ENCODE peak calls at places on chromosome 3, in five cellular contexts. S is osteocyte, X is breast epithelium, K is transverse colon, T is fibroblast of lung. V is an unnamed sample.

GRCh38 chr3:28951773-28952556 is 328.9 kb upstream of the RBMS3 start:
- DNase-seq in S (no peak), X (no peak), K (no peak), T (no peak), V (no peak)

GRCh38 chr3:46881819-46882376 is 4.4 kb downstream of the PTH1R start:
- DNase-seq in S (no peak), X (no peak), K (peak; percentile 19), T (peak; percentile 11), V (no peak)

GRCh38 chr3:126469479-126469878 is 6.2 kb downstream of the ZXDC start:
- DNase-seq in S (no peak), X (no peak), K (no peak), T (no peak), V (no peak)

GRCh38 chr3:16474304-16474703 is 39.2 kb downstream of the RFTN1 start:
- DNase-seq in S (no peak), X (no peak), K (no peak), T (peak; percentile 38), V (peak; percentile 47)

GRCh38 chr3:153151037-153151436 is 11.0 kb upstream of the RAP2B start:
- DNase-seq in S (no peak), X (no peak), K (no peak), T (no peak), V (no peak)

GRCh38 chr3:118932822-118933558 is 101.7 kb downstream of the IGSF11 start:
- DNase-seq in S (no peak), X (no peak), K (no peak), T (no peak), V (no peak)

GRCh38 chr3:46882377-46883015 is 5.0 kb downstream of the PTH1R start:
- DNase-seq in S (no peak), X (no peak), K (no peak), T (peak; percentile 52), V (peak; percentile 26)

GRCh38 chr3:4722103-4722502 is 229.0 kb downstream of the ITPR1 start:
- DNase-seq in S (no peak), X (no peak), K (peak; percentile 57), T (peak; percentile 65), V (peak; percentile 81)

GRCh38 chr3:186966406-186966805 is 36.1 kb downstream of the ST6GAL1 start:
- DNase-seq in S (no peak), X (no peak), K (no peak), T (no peak), V (no peak)

GRCh38 chr3:22284559-22284958 is 533.5 kb upstream of the ZNF385D start:
- DNase-seq in S (no peak), X (no peak), K (no peak), T (peak; percentile 63), V (peak; percentile 44)

GRCh38 chr3:51397389-51397788 is 6.3 kb downstream of the RBM15B start:
- DNase-seq in S (no peak), X (no peak), K (no peak), T (no peak), V (no peak)

GRCh38 chr3:49723301-49723630 is 485 bp downstream of the GMPPB start:
- DNase-seq in S (no peak), X (peak; percentile 67), K (peak; percentile 88), T (peak; percentile 21), V (no peak)

GRCh38 chr3:155517907-155518306 is 224.4 kb upstream of the STRIT1 start:
- DNase-seq in S (no peak), X (no peak), K (no peak), T (no peak), V (no peak)

GRCh38 chr3:47573190-47574172 is 5.2 kb downstream of the CSPG5 start:
- DNase-seq in S (no peak), X (no peak), K (no peak), T (no peak), V (no peak)

GRCh38 chr3:121970047-121970446 is 52.0 kb downstream of the ILDR1 start:
- DNase-seq in S (no peak), X (no peak), K (no peak), T (no peak), V (no peak)

GRCh38 chr3:85193565-85193964 is 234.8 kb downstream of the CADM2 start:
- DNase-seq in S (no peak), X (no peak), K (no peak), T (no peak), V (no peak)

GRCh38 chr3:30131171-30131570 is 475.2 kb upstream of the TGFBR2 start:
- DNase-seq in S (no peak), X (no peak), K (no peak), T (no peak), V (no peak)

GRCh38 chr3:46228259-46229222 is 13.7 kb upstream of the CCR3 start:
- DNase-seq in S (no peak), X (no peak), K (no peak), T (peak; percentile 79), V (no peak)

GRCh38 chr3:119559441-119559963 is at the start of gene CD80:
- DNase-seq in S (no peak), X (no peak), K (peak; percentile 77), T (peak; percentile 43), V (peak; percentile 41)

GRCh38 chr3:177705976-177706866 is 508.9 kb upstream of the TBL1XR1 start:
- DNase-seq in S (no peak), X (no peak), K (no peak), T (peak; percentile 3), V (no peak)

GRCh38 chr3:134651347-134652041 is 672 bp upstream of the KY start:
- DNase-seq in S (peak; percentile 78), X (no peak), K (peak; percentile 13), T (no peak), V (no peak)

GRCh38 chr3:102161362-102162006 is 273.3 kb upstream of the ZPLD1 start:
- DNase-seq in S (no peak), X (no peak), K (no peak), T (no peak), V (no peak)
- TF ChIP-seq CTCF in S (no peak), X (no peak), K (no peak), T (no peak), V (no peak)

GRCh38 chr3:127679534-127680145 is 6.9 kb downstream of the ABTB1 start:
- DNase-seq in S (peak; percentile 74), X (peak; percentile 30), K (no peak), T (no peak), V (no peak)
- TF ChIP-seq CTCF in S (peak; percentile 13), X (no peak), K (no peak), T (peak; percentile 27), V (peak; percentile 29)

DNA sequence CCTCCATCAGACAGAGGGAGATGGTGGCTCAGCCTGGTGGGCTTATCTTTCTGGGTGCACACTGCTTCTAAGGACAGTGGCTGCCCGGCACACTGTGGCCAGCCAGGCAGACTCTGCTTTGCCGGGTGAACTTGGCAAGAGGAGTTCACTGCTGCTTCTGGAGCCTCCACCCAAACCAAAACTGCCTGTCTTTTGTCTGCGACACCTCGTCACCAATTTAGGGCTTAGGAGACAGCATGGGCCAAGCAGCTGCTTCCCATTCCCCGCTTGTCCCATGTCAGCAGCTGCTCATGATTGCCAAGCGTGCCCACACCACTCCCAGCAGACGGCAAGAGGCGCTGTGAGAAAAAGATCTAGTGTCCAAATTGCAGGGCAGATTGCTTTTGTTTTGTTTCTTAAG is 57.3 kb downstream of the LSM3 start:
- DNase-seq in S (peak; percentile 68), X (no peak), K (no peak), T (peak; percentile 87), V (no peak)
- TF ChIP-seq CTCF in S (no peak), X (no peak), K (no peak), T (no peak), V (no peak)

DNA sequence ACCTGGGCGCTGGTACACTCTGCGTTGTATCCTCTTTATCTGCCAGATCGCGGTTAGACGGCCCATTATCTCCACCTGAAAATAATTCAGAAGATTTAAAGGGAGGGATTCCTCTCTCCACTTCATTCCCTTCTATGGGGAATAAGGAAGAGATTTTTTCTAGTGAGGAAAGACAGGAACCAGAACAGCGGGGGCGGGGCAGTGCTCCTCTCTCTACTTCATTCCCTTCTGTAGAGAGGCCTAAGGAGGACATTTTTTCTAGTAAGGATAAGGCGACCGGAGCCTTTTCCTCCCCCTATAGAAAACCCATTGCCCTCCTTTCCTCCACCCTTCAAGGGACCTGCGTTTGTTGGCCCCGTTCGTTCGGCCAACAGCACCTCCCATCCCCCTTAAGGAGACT is 8.3 kb upstream of the LIPH start:
- DNase-seq in S (peak; percentile 51), X (no peak), K (no peak), T (no peak), V (no peak)
- TF ChIP-seq CTCF in S (no peak), X (no peak), K (no peak), T (no peak), V (no peak)

GRCh38 chr3:167918686-167919085 is 177.0 kb downstream of the GOLIM4 start:
- DNase-seq in S (no peak), X (no peak), K (no peak), T (peak; percentile 5), V (no peak)

GRCh38 chr3:167908745-167909442 is 173.4 kb downstream of the SERPINI1 start:
- DNase-seq in S (no peak), X (no peak), K (no peak), T (no peak), V (no peak)

GRCh38 chr3:167909443-167910287 is 174.1 kb downstream of the SERPINI1 start:
- DNase-seq in S (no peak), X (no peak), K (peak; percentile 11), T (no peak), V (no peak)

GRCh38 chr3:167917969-167918368 is 177.8 kb downstream of the GOLIM4 start:
- DNase-seq in S (no peak), X (no peak), K (no peak), T (no peak), V (no peak)

GRCh38 chr3:167913218-167913902 is 177.8 kb downstream of the SERPINI1 start:
- DNase-seq in S (no peak), X (no peak), K (no peak), T (peak; percentile 30), V (no peak)
- TF ChIP-seq CTCF in S (no peak), X (no peak), K (no peak), T (peak; percentile 9), V (no peak)

DNA sequence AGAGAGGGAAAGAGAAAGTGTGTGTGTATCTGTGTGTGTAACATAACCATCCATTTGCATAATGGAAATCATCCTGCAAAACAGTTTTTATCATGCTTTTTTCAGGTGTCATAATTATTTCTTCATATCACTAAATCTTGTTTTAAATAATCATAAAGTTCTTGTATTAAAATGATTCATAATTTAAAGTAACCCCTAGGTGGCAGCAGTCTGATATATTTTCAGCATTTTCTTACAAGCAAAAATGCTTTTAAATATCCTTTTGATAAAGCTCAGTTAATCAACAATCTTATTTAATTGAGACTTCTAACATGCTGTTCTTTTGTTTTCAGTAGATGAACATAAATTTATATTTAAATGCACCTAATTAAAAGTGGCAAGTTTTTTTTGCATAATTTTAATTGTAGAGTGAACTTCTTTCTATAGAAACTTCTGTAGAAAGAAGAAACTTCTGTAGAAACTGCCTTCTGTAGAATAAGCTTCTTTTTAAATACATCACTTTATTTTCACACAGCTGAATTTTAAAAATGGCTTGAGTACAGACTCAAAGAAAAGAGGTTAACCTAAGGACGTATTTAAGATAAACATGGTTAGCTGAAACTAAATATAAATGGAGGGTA is 72.5 kb downstream of the OPA1 start:
- DNase-seq in S (no peak), X (no peak), K (no peak), T (peak; percentile 70), V (peak; percentile 57)
- TF ChIP-seq CTCF in S (peak; percentile 62), X (peak; percentile 38), K (peak; percentile 46), T (peak; percentile 31), V (no peak)

V was measured in endothelial cell of umbilical vein.